ENCODE peak calls at places on chromosomes 1 and 21, in seven cellular contexts. Y is GM13976, P is fibroblast of the aortic adventitia, M is breast epithelium, S is OCI-LY7, F is epithelial cell of esophagus, A is MM.1S. Q is an unnamed sample.

GRCh38 chr1:1425753-1426495 is 4.8 kb upstream of the ANKRD65 start:
- DNase-seq in F (no peak), S (no peak), P (no peak), A (no peak), M (no peak), Y (peak), Q (no peak)

GRCh38 chr1:171403396-171403795 is 81.9 kb upstream of the PRRC2C start:
- DNase-seq in S (no peak), M (no peak), Y (no peak), P (peak), F (peak), A (no peak), Q (no peak)

GRCh38 chr1:236904874-236905741 is 99.1 kb downstream of the MT1HL1 start:
- DNase-seq in A (no peak), M (no peak), Y (no peak), S (no peak), F (peak), P (peak), Q (no peak)

GRCh38 chr1:66300986-66301451 is 232.9 kb upstream of the SGIP1 start:
- DNase-seq in Y (no peak), P (peak), A (peak), M (no peak), S (no peak), F (no peak), Q (no peak)

GRCh38 chr1:76864383-76864782 is 2.9 kb upstream of the ST6GALNAC5 start:
- DNase-seq in M (no peak), F (no peak), S (no peak), A (no peak), P (no peak), Y (no peak), Q (no peak)

GRCh38 chr21:45392206-45392971 is 12.6 kb upstream of the COL18A1 start:
- DNase-seq in A (no peak), P (no peak), F (no peak), M (no peak), Y (no peak), S (no peak), Q (no peak)

GRCh38 chr1:58011978-58012377 is 534.5 kb downstream of the OMA1 start:
- DNase-seq in M (no peak), A (no peak), P (no peak), S (no peak), F (peak), Y (no peak), Q (no peak)

GRCh38 chr1:25703671-25704637 is 87.4 kb downstream of the MAN1C1 start:
- DNase-seq in Y (no peak), F (no peak), A (peak), M (no peak), S (peak), P (no peak), Q (peak)

GRCh38 chr1:111515291-111516007 is 12.0 kb upstream of the ADORA3 start:
- DNase-seq in P (no peak), Y (peak), S (no peak), F (peak), A (no peak), M (no peak), Q (no peak)

GRCh38 chr1:234656981-234657651 is 47.1 kb upstream of the IRF2BP2 start:
- DNase-seq in F (peak), P (peak), Y (peak), S (no peak), A (peak), M (no peak), Q (no peak)

GRCh38 chr1:76939107-76939816 is 72.0 kb downstream of the ST6GALNAC5 start:
- DNase-seq in S (no peak), Y (no peak), P (peak), M (no peak), F (no peak), A (peak), Q (no peak)

GRCh38 chr1:25619101-25619890 is 2.7 kb downstream of the MAN1C1 start:
- DNase-seq in M (no peak), S (peak), F (no peak), A (peak), P (peak), Y (no peak), Q (no peak)

GRCh38 chr1:235941852-235942624 is 75.3 kb upstream of the LYST start:
- DNase-seq in F (no peak), M (peak), P (no peak), Y (no peak), A (no peak), S (no peak), Q (no peak)

GRCh38 chr1:30754684-30755171 is 2.8 kb downstream of the LAPTM5 start:
- DNase-seq in Y (peak), F (no peak), A (peak), M (no peak), P (no peak), S (peak), Q (no peak)

DNA sequence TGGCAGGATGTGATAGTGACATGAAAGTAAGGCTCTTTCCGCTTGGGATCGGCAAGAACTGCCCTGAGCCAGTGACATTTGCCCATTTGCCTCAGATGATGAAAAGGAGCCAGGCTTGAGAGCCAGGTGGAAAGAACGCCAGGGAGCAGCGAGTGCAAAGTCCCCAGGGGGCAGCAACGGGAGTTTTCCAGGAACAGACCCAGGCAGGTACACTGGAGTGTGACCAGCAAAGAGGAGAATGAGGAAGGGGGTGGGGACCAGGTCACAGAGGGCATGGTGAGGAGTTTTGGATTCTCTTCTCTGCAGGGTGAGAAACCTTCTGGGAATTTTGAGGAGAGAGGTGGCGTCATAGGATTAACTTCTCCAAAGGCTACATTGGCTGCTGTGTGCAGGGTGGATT is 10.8 kb upstream of the ETS2 start:
- DNase-seq in F (no peak), S (no peak), Y (no peak), M (no peak), A (no peak), P (no peak), Q (no peak)
- TF ChIP-seq CTCF in F (no peak), S (no peak), Y (no peak), M (no peak), A (no peak), P (no peak), Q (no peak)

GRCh38 chr1:246608616-246609376 is 42.5 kb downstream of the CNST start:
- DNase-seq in A (no peak), F (peak), P (peak), Y (peak), M (peak), S (no peak), Q (no peak)
- TF ChIP-seq CTCF in A (no peak), F (peak), P (peak), Y (no peak), M (no peak), S (no peak), Q (no peak)

GRCh38 chr1:155966135-155966534 is 12.2 kb downstream of the ARHGEF2 start:
- DNase-seq in Y (no peak), M (no peak), F (no peak), P (no peak), A (no peak), S (no peak), Q (no peak)
- TF ChIP-seq CTCF in Y (no peak), M (no peak), F (no peak), P (peak), A (peak), S (peak), Q (no peak)

GRCh38 chr1:32073387-32074229 is 869 bp downstream of the TMEM39B start:
- DNase-seq in Y (no peak), M (no peak), P (no peak), F (no peak), S (no peak), A (no peak), Q (no peak)
- TF ChIP-seq CTCF in Y (no peak), M (no peak), P (peak), F (peak), S (peak), A (no peak), Q (no peak)

GRCh38 chr1:92366045-92366405 is 67.2 kb downstream of the RPAP2 start:
- DNase-seq in M (no peak), F (no peak), A (no peak), S (no peak), P (no peak), Y (no peak), Q (no peak)
- TF ChIP-seq CTCF in M (no peak), F (no peak), A (no peak), S (no peak), P (no peak), Y (no peak), Q (no peak)

GRCh38 chr1:203196371-203196770 is 9.9 kb upstream of the CHI3L1 start:
- DNase-seq in F (no peak), Y (no peak), P (peak), M (no peak), S (no peak), A (no peak), Q (no peak)
- TF ChIP-seq CTCF in F (no peak), Y (no peak), P (peak), M (no peak), S (no peak), A (no peak), Q (no peak)

DNA sequence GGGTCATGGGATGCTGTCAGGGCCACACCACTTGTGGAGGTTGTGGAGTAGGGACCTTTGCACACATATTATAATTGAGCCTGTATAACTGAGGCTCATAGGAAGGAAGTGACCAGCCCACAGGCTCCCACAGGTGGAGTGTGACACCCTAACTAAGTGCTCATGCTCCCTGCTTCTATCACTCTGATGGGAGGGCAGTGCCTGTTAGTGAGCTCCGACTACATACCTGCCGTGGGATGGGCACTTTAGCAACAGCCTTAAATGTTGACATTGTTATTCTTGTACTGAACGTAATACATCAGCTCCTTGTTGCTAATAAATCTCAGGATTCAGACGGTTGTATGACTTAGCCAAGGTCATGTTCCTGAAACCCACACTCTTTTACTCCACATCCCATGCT is 58.0 kb downstream of the BEND5 start:
- DNase-seq in Y (no peak), A (no peak), P (no peak), F (peak), S (no peak), M (no peak), Q (no peak)
- TF ChIP-seq CTCF in Y (no peak), A (no peak), P (no peak), F (no peak), S (no peak), M (no peak), Q (no peak)

GRCh38 chr1:117128323-117129079 is 7.0 kb upstream of the TRIM45 start:
- DNase-seq in A (peak), Y (peak), M (no peak), F (peak), P (peak), S (peak), Q (no peak)
- TF ChIP-seq CTCF in A (peak), Y (peak), M (no peak), F (peak), P (peak), S (peak), Q (peak)

GRCh38 chr1:153490272-153491051 is 30.0 kb upstream of the S100A7 start:
- DNase-seq in A (no peak), Y (no peak), M (no peak), S (no peak), P (peak), F (peak), Q (no peak)
- TF ChIP-seq CTCF in A (no peak), Y (no peak), M (no peak), S (no peak), P (no peak), F (peak), Q (no peak)